ENCODE peak calls at places on chromosomes 12 and 14, in six cellular contexts. S is cardiac fibroblast, M is brain microvascular endothelial cell, H is transverse colon, U is HepG2, T is lower leg skin. N is an unnamed sample.
A peak's percentile ranks its signal among the peaks of the same experiment; 100 is the strongest.

GRCh38 chr12:116698131-116698495 is 39.8 kb downstream of the SPRING1 start:
- DNase-seq in H (no peak), T (no peak), S (no peak), U (no peak), M (no peak), N (no peak)

GRCh38 chr12:115886666-115887065 is 390.8 kb downstream of the MED13L start:
- DNase-seq in H (no peak), U (no peak), T (no peak), S (no peak), M (no peak), N (no peak)

GRCh38 chr12:54932038-54932437 is 52.5 kb downstream of the TESPA1 start:
- DNase-seq in S (no peak), M (no peak), T (no peak), H (no peak), U (no peak), N (no peak)

GRCh38 chr12:83057436-83057835 is 370.7 kb downstream of the TMTC2 start:
- DNase-seq in M (no peak), T (no peak), U (no peak), H (no peak), S (no peak), N (no peak)

GRCh38 chr12:90396556-90396955 is 558.4 kb downstream of the CCER1 start:
- DNase-seq in T (no peak), U (no peak), H (no peak), S (no peak), M (no peak), N (no peak)

GRCh38 chr14:56358265-56358664 is 221.3 kb upstream of the TMEM260 start:
- DNase-seq in M (no peak), H (no peak), S (no peak), T (no peak), U (no peak), N (no peak)

GRCh38 chr12:69388371-69388770 is 28.8 kb downstream of the YEATS4 start:
- DNase-seq in U (peak; percentile 43), T (no peak), M (no peak), H (no peak), S (peak; percentile 85), N (peak; percentile 50)

GRCh38 chr14:64649383-64649998 is 54.7 kb upstream of the PLEKHG3 start:
- DNase-seq in M (no peak), H (peak; percentile 20), T (peak; percentile 51), U (no peak), S (peak; percentile 86), N (no peak)

GRCh38 chr12:21771311-21771710 is 3.2 kb downstream of the KCNJ8 start:
- DNase-seq in U (no peak), H (no peak), T (no peak), S (peak; percentile 88), M (no peak), N (no peak)

GRCh38 chr12:75207338-75208083 is 2.1 kb downstream of the KCNC2 start:
- DNase-seq in U (no peak), T (no peak), M (no peak), S (no peak), H (no peak), N (no peak)

GRCh38 chr14:63777024-63777423 is 49.2 kb upstream of the SGPP1 start:
- DNase-seq in H (no peak), S (peak; percentile 61), U (peak; percentile 32), M (peak; percentile 22), T (no peak), N (no peak)

GRCh38 chr12:79515526-79515935 is 175.2 kb downstream of the PAWR start:
- DNase-seq in H (no peak), T (no peak), U (no peak), M (no peak), S (no peak), N (no peak)

GRCh38 chr12:95808146-95808545 is 17.6 kb upstream of the NTN4 start:
- DNase-seq in S (peak; percentile 60), U (no peak), H (no peak), M (no peak), T (no peak), N (no peak)

GRCh38 chr12:53288322-53288721 is 7.0 kb upstream of the PFDN5 start:
- DNase-seq in S (no peak), M (no peak), T (no peak), H (no peak), U (no peak), N (no peak)

GRCh38 chr14:99133563-99134332 is 138.2 kb downstream of the BCL11B start:
- DNase-seq in U (no peak), S (no peak), M (no peak), T (no peak), H (no peak), N (no peak)

GRCh38 chr14:51643137-51643536 is 8.6 kb upstream of the FRMD6 start:
- DNase-seq in M (peak; percentile 77), T (no peak), H (no peak), U (no peak), S (peak; percentile 84), N (no peak)

GRCh38 chr14:69483765-69484443 is 624 bp upstream of the PLEKHD1 start:
- DNase-seq in U (no peak), T (no peak), M (no peak), S (peak; percentile 16), H (peak; percentile 10), N (no peak)

DNA sequence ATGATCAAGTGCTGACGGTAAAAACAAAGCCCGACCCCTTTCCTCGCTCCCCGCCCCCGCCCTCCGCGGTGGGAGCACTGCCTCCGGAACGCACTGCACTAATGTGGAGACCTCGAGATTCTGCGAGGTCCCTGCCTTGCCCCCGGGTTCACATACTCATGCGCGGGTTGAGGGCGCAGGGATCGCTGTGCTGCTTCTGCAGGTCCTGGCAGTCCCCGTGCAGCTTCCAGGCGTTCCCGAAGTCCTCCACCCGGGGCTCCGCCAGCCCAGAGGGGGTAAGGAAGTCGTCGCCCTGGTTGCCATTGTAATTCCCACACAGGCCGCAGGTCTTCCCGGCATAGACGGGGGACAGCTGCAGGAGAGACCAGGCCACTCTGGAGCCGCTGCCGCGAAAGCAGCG is 66.8 kb downstream of the VWF start:
- DNase-seq in M (no peak), U (no peak), S (no peak), H (no peak), T (no peak), N (no peak)
- TF ChIP-seq CTCF in M (peak; percentile 27), U (no peak), S (no peak), H (no peak), T (no peak), N (no peak)

GRCh38 chr14:103625361-103626095 is 3.5 kb upstream of the KLC1 start:
- DNase-seq in U (no peak), H (peak; percentile 22), T (no peak), S (no peak), M (no peak), N (no peak)
- H3K4me3 ChIP-seq in U (peak overlapping the region; percentile 29), H (no peak overlapping the region), T (no peak overlapping the region), S (no peak overlapping the region), M (no peak overlapping the region), N (no peak overlapping the region)

GRCh38 chr12:32679091-32679909 is at the start of gene DNM1L:
- DNase-seq in S (peak; percentile 96), M (peak; percentile 92), U (peak; percentile 93), H (peak; percentile 95), T (peak; percentile 92), N (peak; percentile 99)
- TF ChIP-seq CTCF in S (no peak), M (peak; percentile 12), U (peak; percentile 2), H (peak; percentile 24), T (no peak), N (peak; percentile 18)

DNA sequence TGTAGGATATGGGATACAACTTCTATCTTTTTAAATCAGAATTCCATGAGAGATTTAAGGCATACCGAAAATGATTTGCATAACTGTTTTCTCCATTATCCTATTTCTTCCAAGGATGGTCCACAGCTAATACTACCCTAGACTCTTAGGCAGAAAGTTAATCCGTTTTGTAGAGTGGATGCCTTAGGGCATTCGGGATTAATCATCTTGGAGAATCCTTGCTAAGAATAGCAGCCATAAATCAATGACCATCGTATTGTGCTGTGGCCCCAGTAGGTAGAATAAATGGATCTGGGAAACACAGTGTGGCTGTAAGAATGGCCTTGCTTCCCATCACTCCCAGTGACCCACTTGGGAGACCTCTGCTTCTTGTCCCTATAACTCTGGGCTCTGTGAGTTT is 99.6 kb downstream of the SSPN start:
- DNase-seq in H (no peak), S (no peak), T (no peak), M (no peak), U (no peak), N (no peak)
- H3K4me3 ChIP-seq in H (no peak overlapping the region), S (no peak overlapping the region), T (no peak overlapping the region), M (no peak overlapping the region), U (no peak overlapping the region), N (no peak overlapping the region)

DNA sequence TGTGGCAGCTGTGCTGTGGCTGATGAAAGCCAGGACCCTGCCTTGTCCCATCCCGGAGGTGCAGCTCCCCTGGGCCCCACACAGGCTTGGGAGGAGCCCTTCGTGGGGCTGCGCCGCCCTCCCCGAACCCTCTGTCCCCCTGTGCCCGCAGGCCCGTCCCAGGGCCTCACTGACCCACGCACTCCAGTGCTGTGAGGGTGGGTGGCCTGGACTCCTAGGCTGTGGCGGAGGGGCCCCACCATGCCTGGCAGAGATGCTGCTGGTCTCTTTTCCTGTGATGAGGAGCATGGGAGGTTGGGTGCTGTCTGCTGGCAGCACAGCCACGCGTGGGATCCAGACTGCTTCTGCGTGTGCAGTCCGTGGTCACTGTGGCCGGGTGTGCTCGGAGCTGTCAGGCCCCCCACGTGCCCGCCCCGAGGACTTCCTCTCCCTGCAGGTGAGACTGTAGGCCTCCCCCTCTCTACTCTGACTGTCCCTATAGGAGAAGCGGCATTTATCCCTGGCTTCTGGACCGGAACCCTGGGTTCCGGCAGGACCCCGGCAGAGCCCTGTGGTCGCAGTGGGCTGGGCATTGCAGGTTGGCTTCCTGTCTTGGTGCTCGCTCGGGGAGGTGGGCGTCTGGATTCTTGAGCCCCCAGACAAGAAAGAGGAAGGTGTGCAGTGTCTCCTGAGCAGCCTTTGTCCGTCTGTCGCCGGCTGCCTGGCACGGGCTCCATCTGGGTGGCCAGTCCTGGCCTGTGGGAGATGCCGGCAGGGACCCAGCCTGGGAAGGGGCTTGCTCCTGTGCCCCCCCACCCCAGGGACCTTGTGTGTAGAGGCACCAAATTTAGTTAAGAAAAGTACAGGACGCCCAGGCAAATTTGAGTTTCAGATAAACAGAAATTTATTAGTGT is 2.3 kb downstream of the MTA1 start:
- DNase-seq in S (no peak), M (no peak), U (no peak), H (no peak), T (no peak), N (no peak)
- TF ChIP-seq CTCF in S (no peak), M (no peak), U (no peak), H (no peak), T (no peak), N (no peak)